ENCODE peak calls at places on chromosomes 1 and 21, in nine cellular contexts. H is breast epithelium, J is GM23338, P is IMR-90, T is A549, O is uterus, C is fibroblast of villous mesenchyme, Y is tibial nerve, L is body of pancreas. N is an unnamed sample.

GRCh38 chr21:38277501-38278111 is 20.8 kb downstream of the KCNJ15 start:
- DNase-seq in H (no peak), J (no peak), P (peak; percentile 100), T (peak; percentile 96), O (peak; percentile 65), C (peak; percentile 100), Y (peak; percentile 60), L (no peak), N (peak; percentile 99)

GRCh38 chr1:183633676-183634343 is 1.8 kb downstream of the ARPC5 start:
- DNase-seq in H (no peak), J (peak; percentile 72), P (peak; percentile 95), T (peak; percentile 83), O (peak; percentile 62), C (peak; percentile 86), Y (no peak), L (no peak), N (peak; percentile 86)

GRCh38 chr1:31625561-31626272 is 8.2 kb downstream of the HCRTR1 start:
- DNase-seq in H (no peak), J (no peak), P (peak; percentile 74), T (no peak), O (no peak), C (peak; percentile 80), Y (no peak), L (no peak), N (peak; percentile 70)

GRCh38 chr1:172287207-172287606 is 133.3 kb upstream of the C1orf105 start:
- DNase-seq in H (no peak), J (no peak), P (peak; percentile 73), T (no peak), O (peak; percentile 63), C (peak; percentile 75), Y (peak; percentile 50), L (peak; percentile 73), N (peak; percentile 90)

GRCh38 chr1:4001461-4001860 is 101.4 kb upstream of the C1orf174 start:
- DNase-seq in H (no peak), J (no peak), P (no peak), T (no peak), O (no peak), C (no peak), Y (no peak), L (no peak), N (no peak)

GRCh38 chr1:232925421-232926202 is 24.8 kb upstream of the NTPCR start:
- DNase-seq in H (no peak), J (no peak), P (no peak), T (no peak), O (no peak), C (no peak), Y (no peak), L (no peak), N (no peak)

GRCh38 chr1:228368801-228369607 is 37.6 kb downstream of the TRIM11 start:
- DNase-seq in H (no peak), J (no peak), P (peak; percentile 28), T (no peak), O (no peak), C (peak; percentile 79), Y (no peak), L (peak; percentile 11), N (no peak)

GRCh38 chr1:44999232-44999631 is 11.9 kb downstream of the HECTD3 start:
- DNase-seq in H (no peak), J (no peak), P (no peak), T (no peak), O (no peak), C (no peak), Y (no peak), L (no peak), N (no peak)

GRCh38 chr1:207078578-207079132 is 10.0 kb upstream of the C4BPB start:
- DNase-seq in H (no peak), J (no peak), P (no peak), T (no peak), O (no peak), C (no peak), Y (no peak), L (no peak), N (no peak)

GRCh38 chr21:43277481-43278351 is 108.9 kb downstream of the CRYAA start:
- DNase-seq in H (no peak), J (no peak), P (no peak), T (no peak), O (no peak), C (peak; percentile 30), Y (no peak), L (no peak), N (no peak)

DNA sequence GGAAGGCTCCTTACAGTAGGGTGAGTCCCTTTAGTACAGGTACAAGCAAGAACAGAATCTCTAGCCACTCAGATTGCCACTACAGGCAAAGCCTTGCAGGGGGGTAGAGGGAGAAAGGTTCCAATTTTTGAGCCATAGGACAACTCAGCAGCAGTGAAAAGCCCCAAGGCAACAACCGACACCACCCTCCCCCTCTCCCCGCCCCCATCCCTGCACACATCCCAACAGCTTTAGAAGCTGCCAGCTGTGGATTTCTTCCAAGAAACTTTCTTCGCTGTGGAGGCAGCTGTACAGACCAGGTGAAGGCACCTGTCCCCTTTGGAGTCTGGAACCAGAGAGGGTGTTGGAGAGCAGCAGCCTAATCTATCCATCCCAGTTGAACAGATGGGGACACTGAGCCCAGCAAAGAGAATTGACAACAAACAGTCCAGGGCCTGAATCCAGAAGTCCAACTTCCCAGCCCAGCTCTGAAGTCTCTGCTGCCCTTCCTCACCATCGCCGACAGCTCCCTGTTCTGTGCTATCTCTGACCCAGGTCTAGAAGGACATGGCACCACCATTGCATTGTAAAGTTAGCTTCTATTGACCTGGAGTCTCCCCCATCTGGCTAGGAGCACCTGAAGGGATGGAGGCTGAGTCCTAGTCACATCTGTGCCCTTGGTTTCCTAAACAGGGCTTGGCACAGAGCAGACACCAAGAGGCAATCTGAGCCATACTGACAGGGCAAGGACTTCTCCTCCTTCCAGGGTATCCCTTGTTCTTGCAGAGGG is 2.2 kb downstream of the TENT5B start:
- DNase-seq in H (no peak), J (no peak), P (no peak), T (no peak), O (no peak), C (no peak), Y (no peak), L (no peak), N (no peak)
- TF ChIP-seq CTCF in H (no peak), J (no peak), P (no peak), T (no peak), O (no peak), C (no peak), Y (no peak), L (no peak), N (no peak)

GRCh38 chr1:12499574-12500245 is 118.3 kb downstream of the DHRS3 start:
- DNase-seq in H (no peak), J (no peak), P (no peak), T (no peak), O (no peak), C (no peak), Y (no peak), L (no peak), N (no peak)
- H3K4me3 ChIP-seq in H (no peak overlapping the region), J (no peak overlapping the region), P (no peak overlapping the region), T (no peak overlapping the region), O (no peak overlapping the region), C (no peak overlapping the region), Y (no peak overlapping the region), L (no peak overlapping the region), N (no peak overlapping the region)

GRCh38 chr1:40531381-40532061 is at the start of gene ZNF684:
- DNase-seq in H (peak; percentile 78), J (peak; percentile 96), P (peak; percentile 95), T (peak; percentile 94), O (peak; percentile 86), C (peak; percentile 95), Y (peak; percentile 70), L (peak; percentile 81), N (peak; percentile 93)

GRCh38 chr1:40534589-40534988 is 3.2 kb downstream of the ZNF684 start:
- DNase-seq in H (no peak), J (no peak), P (no peak), T (no peak), O (no peak), C (no peak), Y (no peak), L (no peak), N (no peak)

GRCh38 chr1:40532062-40532389 is 589 bp downstream of the ZNF684 start:
- DNase-seq in H (no peak), J (no peak), P (no peak), T (no peak), O (no peak), C (no peak), Y (no peak), L (no peak), N (no peak)

GRCh38 chr1:40530735-40531380 is 579 bp upstream of the ZNF684 start:
- DNase-seq in H (no peak), J (peak; percentile 19), P (peak; percentile 23), T (peak; percentile 28), O (no peak), C (no peak), Y (no peak), L (no peak), N (peak; percentile 48)

DNA sequence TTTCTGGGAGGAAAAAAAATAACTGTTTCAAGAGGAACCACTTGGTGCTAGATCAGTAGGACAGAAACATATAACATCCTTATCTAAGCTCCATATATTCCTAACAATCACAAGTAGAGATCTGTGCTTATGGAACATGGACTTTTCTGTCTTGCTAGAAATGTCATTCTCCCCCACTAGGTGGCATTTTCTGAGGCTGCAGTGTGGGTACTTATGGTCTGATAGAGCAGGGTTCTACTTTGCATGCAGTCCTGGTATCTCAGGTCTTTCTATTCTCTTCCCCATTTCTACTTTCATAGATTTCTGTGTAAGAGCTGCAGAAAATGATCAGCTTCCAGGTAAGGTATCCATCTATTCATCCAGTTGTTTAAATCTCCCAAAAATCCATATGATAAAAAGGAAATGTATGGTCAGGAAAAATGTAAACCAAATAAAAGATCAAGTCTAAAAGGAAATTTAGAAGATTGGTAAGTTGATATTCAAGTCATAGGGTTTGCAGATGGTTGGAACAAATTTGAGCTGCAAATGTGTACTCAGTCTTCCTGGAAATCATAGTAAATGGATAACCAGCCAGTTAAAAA is 1.5 kb downstream of the ZNF684 start:
- DNase-seq in H (no peak), J (peak; percentile 69), P (peak; percentile 55), T (peak; percentile 49), O (no peak), C (peak; percentile 48), Y (peak; percentile 29), L (no peak), N (peak; percentile 22)
- TF ChIP-seq CTCF in H (no peak), J (peak; percentile 76), P (peak; percentile 47), T (peak; percentile 24), O (peak; percentile 32), C (peak; percentile 79), Y (peak; percentile 42), L (peak; percentile 43), N (peak; percentile 57)

DNA sequence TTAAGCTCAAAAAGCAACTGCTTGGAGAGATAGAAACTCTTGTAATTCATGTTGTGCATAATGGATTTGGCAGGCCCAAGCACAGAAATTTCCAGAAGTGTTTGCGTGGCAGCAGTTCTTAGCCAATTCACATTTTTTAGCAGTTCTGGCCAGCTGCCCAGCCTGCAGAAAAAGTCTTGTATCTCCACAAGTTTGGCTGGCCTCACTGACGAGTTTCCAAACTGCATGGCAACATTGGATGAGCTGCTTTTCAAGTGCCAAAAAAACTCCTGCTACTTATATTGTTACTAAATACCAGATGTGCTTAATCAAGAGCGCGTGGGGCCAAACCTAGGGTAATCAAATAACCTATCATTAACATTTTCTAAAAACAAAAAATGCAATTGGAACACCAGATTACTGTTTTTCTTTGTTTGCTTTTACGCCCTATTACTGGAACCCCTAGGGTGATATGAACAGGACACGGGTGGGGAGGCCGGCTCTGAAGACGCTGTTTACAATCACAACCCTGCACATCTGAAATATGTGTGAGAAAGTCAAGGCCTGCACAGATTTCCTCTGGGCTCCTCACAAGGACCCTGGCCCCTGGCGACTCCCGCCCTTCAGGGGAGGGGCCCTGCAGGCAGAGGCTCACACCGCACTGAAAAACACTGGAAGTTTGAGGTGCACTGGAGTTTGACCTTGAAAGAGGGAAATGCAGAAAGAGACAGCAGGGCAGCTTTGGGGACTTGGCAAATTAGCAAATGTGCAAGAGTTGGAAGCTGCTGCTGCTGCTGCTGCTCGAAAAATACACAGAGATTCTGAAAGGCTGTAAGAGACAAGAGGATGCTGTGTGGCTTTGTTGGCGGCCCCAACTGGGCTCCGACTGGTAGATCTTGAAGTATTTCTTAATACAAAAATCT is 55.2 kb upstream of the TARBP1 start:
- DNase-seq in H (peak; percentile 97), J (no peak), P (peak; percentile 98), T (no peak), O (peak; percentile 98), C (peak; percentile 99), Y (peak; percentile 99), L (peak; percentile 87), N (peak; percentile 99)
- H3K4me3 ChIP-seq in H (peak overlapping the region; percentile 8), J (no peak overlapping the region), P (no peak overlapping the region), T (no peak overlapping the region), O (no peak overlapping the region), C (no peak overlapping the region), Y (no peak overlapping the region), L (no peak overlapping the region), N (no peak overlapping the region)

N was measured in foreskin fibroblast.